ENCODE peak calls at places on chromosomes 12 and 14, in eight cellular contexts. J is lower leg skin, T is WTC11, A is fibroblast of pulmonary artery, O is cardiac muscle cell, H is dorsolateral prefrontal cortex, S is left lung, P is nephron progenitor cell. I is an unnamed sample.

GRCh38 chr12:72560370-72560769 is 288.2 kb downstream of the TRHDE start:
- DNase-seq in A (no peak), O (no peak), H (no peak), S (no peak), J (no peak), P (no peak), T (peak; percentile 10), I (no peak)

GRCh38 chr12:126773012-126773411 is 1494.0 kb upstream of the TMEM132C start:
- DNase-seq in H (no peak), T (no peak), A (no peak), J (no peak), O (no peak), P (no peak), S (no peak), I (no peak)

GRCh38 chr12:59650594-59651229 is 54.9 kb downstream of the SLC16A7 start:
- DNase-seq in P (no peak), H (no peak), O (peak; percentile 40), T (no peak), S (no peak), A (peak; percentile 17), J (no peak), I (no peak)

GRCh38 chr12:53735-54095 is 12.9 kb upstream of the IQSEC3 start:
- DNase-seq in T (no peak), J (no peak), A (no peak), S (no peak), H (no peak), P (no peak), O (no peak), I (no peak)

GRCh38 chr12:84727964-84728363 is 184.6 kb downstream of the SLC6A15 start:
- DNase-seq in J (no peak), H (no peak), O (no peak), A (no peak), T (no peak), P (no peak), S (no peak), I (no peak)

GRCh38 chr12:48880647-48881046 is 15.0 kb upstream of the RND1 start:
- DNase-seq in J (no peak), P (no peak), O (no peak), A (no peak), H (no peak), S (no peak), T (no peak), I (no peak)

GRCh38 chr12:113161415-113162016 is 12.0 kb downstream of the CFAP73 start:
- DNase-seq in T (peak; percentile 97), H (peak; percentile 87), O (no peak), A (no peak), J (no peak), P (peak; percentile 94), S (no peak), I (peak; percentile 95)

GRCh38 chr14:58299665-58300202 is 1.4 kb downstream of the ARID4A start:
- DNase-seq in S (no peak), P (no peak), O (peak; percentile 14), J (no peak), H (peak; percentile 45), T (no peak), A (no peak), I (no peak)

GRCh38 chr12:42587564-42588307 is 1.8 kb downstream of the PRICKLE1 start:
- DNase-seq in P (peak; percentile 19), A (no peak), S (no peak), J (no peak), T (no peak), H (no peak), O (peak; percentile 36), I (no peak)

GRCh38 chr12:114011711-114012110 is 45.6 kb upstream of the RBM19 start:
- DNase-seq in J (no peak), T (no peak), H (no peak), P (no peak), S (no peak), O (no peak), A (no peak), I (no peak)

GRCh38 chr12:57118711-57119271 is 7.6 kb upstream of the STAT6 start:
- DNase-seq in J (no peak), S (no peak), H (no peak), O (no peak), P (no peak), T (no peak), A (no peak), I (no peak)

GRCh38 chr12:130687190-130687589 is 28.9 kb downstream of the RIMBP2 start:
- DNase-seq in O (no peak), J (no peak), H (no peak), P (no peak), S (no peak), A (no peak), T (no peak), I (no peak)

GRCh38 chr12:5022465-5023061 is 21.1 kb upstream of the KCNA5 start:
- DNase-seq in A (peak; percentile 53), H (no peak), J (peak; percentile 86), S (peak; percentile 82), P (peak; percentile 54), T (peak; percentile 67), O (peak; percentile 55), I (peak; percentile 72)

GRCh38 chr14:100640481-100641273 is 53.5 kb upstream of the BEGAIN start:
- DNase-seq in S (no peak), J (no peak), T (no peak), P (no peak), O (peak; percentile 22), A (no peak), H (no peak), I (no peak)

GRCh38 chr14:98623806-98624430 is 648.1 kb downstream of the BCL11B start:
- DNase-seq in S (no peak), O (no peak), T (no peak), A (no peak), H (no peak), J (no peak), P (no peak), I (no peak)

GRCh38 chr14:99838555-99839193 is 45.5 kb downstream of the EML1 start:
- DNase-seq in S (peak; percentile 78), A (peak; percentile 39), T (peak; percentile 58), J (no peak), O (peak; percentile 44), H (no peak), P (no peak), I (no peak)

GRCh38 chr12:50505945-50506344 is 1.2 kb downstream of the DIP2B start:
- DNase-seq in O (peak; percentile 24), P (no peak), J (no peak), T (no peak), H (peak; percentile 80), S (no peak), A (peak; percentile 35), I (no peak)

GRCh38 chr12:56220611-56221232 is 1.0 kb downstream of the RNF41 start:
- DNase-seq in T (no peak), P (no peak), O (peak; percentile 79), H (no peak), A (peak; percentile 72), J (no peak), S (no peak), I (peak; percentile 14)

GRCh38 chr12:50517456-50518048 is 12.8 kb downstream of the DIP2B start:
- DNase-seq in H (no peak), A (peak; percentile 47), S (no peak), O (peak; percentile 28), J (no peak), P (no peak), T (no peak), I (no peak)

GRCh38 chr14:34060747-34061050 is 109.8 kb upstream of the EGLN3 start:
- DNase-seq in T (no peak), O (no peak), S (no peak), J (no peak), H (no peak), A (no peak), P (no peak), I (no peak)

GRCh38 chr14:75832621-75833297 is 149.0 kb downstream of the TGFB3 start:
- DNase-seq in H (no peak), P (no peak), S (no peak), O (peak; percentile 68), J (no peak), A (peak; percentile 61), T (no peak), I (no peak)

DNA sequence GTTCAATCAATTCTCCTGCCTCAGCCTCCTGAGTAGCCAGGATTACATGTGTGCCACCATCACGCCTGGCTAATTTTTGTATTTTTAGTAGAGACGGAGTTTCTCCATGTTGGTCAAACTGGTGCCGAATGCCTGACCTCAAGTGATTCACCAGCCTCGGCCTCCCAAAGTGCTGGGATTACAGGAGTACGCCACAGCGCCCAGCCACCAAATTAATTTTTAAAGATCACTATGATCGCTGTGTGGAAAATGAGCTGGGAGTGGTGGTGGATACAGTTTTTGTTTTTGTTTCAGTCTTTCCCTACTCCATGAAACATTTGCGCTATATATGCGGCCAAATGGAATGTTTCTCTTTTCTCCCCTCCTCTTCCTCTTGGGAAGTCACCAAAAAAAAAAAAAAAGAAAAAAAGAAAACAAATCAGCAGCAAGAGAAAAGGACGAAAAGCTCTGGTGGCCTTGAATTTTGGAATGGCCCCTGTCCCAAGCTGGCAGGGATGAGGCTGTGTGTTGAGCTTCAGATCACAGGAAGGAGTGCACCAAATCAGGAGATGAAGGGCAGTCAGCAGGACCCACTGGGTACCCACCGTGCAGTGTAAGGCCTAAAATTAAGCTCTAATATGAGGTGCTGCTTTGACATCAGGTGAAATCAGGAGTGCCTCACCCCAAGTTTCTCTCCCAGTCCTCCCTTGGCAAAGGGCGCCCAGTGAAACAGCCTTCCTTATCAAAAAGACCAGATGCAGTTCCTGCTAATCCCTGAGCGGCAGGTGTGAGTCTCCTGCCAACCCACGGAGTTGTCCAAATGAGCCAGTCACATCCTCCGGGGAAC is 20.7 kb upstream of the P2RX4 start:
- DNase-seq in A (no peak), T (no peak), O (no peak), H (no peak), J (no peak), P (no peak), S (no peak), I (no peak)
- TF ChIP-seq CTCF in A (no peak), T (no peak), O (no peak), H (no peak), J (no peak), P (no peak), S (no peak), I (no peak)

DNA sequence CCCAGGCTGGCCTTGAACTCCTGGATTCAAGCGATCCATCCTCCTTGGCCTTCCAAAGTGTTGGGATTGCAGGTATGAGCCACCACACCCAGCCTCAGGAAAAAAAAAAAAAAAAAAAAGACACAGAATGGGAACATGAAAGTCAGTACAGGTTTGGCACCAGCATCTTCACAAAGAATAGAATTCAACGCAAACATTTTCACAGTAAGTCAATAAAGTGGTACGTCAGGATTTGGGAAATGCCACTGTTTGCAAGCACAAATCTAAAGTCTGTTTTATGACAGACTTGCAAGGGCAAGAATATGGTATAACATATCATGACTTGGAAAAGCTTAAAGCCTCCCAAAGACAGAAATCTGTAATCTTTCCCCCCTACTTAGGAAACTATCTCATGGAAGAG is 34.9 kb upstream of the WDR89 start:
- DNase-seq in O (no peak), H (no peak), S (no peak), P (no peak), T (no peak), A (no peak), J (no peak), I (no peak)
- TF ChIP-seq CTCF in O (no peak), H (no peak), S (no peak), P (no peak), T (no peak), A (no peak), J (no peak), I (no peak)

GRCh38 chr12:53048033-53048779 is 1.7 kb upstream of the TNS2 start:
- DNase-seq in A (no peak), O (no peak), T (no peak), S (no peak), P (no peak), J (peak; percentile 92), H (peak; percentile 72), I (no peak)
- TF ChIP-seq CTCF in A (peak; percentile 0), O (no peak), T (no peak), S (no peak), P (no peak), J (no peak), H (no peak), I (peak; percentile 22)

GRCh38 chr12:121252712-121253345 is 42.9 kb downstream of the P2RX4 start:
- DNase-seq in O (no peak), J (no peak), T (no peak), S (peak; percentile 45), H (no peak), A (no peak), P (no peak), I (no peak)
- TF ChIP-seq CTCF in O (no peak), J (no peak), T (no peak), S (no peak), H (no peak), A (no peak), P (no peak), I (no peak)

I was measured in D721Med.